ENCODE peak calls at places on chromosomes 12 and 14, in eight cellular contexts. H, E, C, P, U, R, V and B are unnamed samples.

GRCh38 chr12:25781223-25781622 is 177.3 kb upstream of the RASSF8 start:
- DNase-seq in H (no peak), E (no peak), C (no peak), P (no peak), U (no peak), R (no peak), V (no peak), B (no peak)

GRCh38 chr12:69502342-69503081 is 32.3 kb downstream of the FRS2 start:
- DNase-seq in H (no peak), E (no peak), C (no peak), P (peak), U (peak), R (no peak), V (no peak), B (no peak)

GRCh38 chr12:65881965-65882413 is 57.7 kb downstream of the HMGA2 start:
- DNase-seq in H (peak), E (no peak), C (peak), P (peak), U (peak), R (peak), V (no peak), B (no peak)

GRCh38 chr12:109571773-109572505 is 1.4 kb downstream of the MMAB start:
- DNase-seq in H (no peak), E (no peak), C (no peak), P (no peak), U (no peak), R (no peak), V (no peak), B (no peak)

GRCh38 chr14:85366226-85366625 is 163.7 kb upstream of the FLRT2 start:
- DNase-seq in H (no peak), E (no peak), C (no peak), P (no peak), U (no peak), R (no peak), V (no peak), B (no peak)

GRCh38 chr14:65360144-65360784 is 52.3 kb upstream of the FUT8 start:
- DNase-seq in H (no peak), E (no peak), C (no peak), P (no peak), U (no peak), R (no peak), V (no peak), B (no peak)

GRCh38 chr12:99609455-99610181 is 37.9 kb upstream of the GARIN6 start:
- DNase-seq in H (no peak), E (no peak), C (no peak), P (no peak), U (no peak), R (no peak), V (no peak), B (no peak)

GRCh38 chr12:4252595-4252994 is 21.0 kb upstream of the CCND2 start:
- DNase-seq in H (no peak), E (no peak), C (no peak), P (no peak), U (no peak), R (no peak), V (no peak), B (no peak)

GRCh38 chr12:47343684-47344567 is 264.2 kb upstream of the AMIGO2 start:
- DNase-seq in H (no peak), E (no peak), C (no peak), P (no peak), U (peak), R (no peak), V (no peak), B (no peak)

GRCh38 chr14:68651075-68651474 is 141.8 kb downstream of the ZFP36L1 start:
- DNase-seq in H (no peak), E (no peak), C (no peak), P (no peak), U (no peak), R (no peak), V (no peak), B (no peak)

GRCh38 chr14:101762530-101763101 is 1.1 kb downstream of the PPP2R5C start:
- DNase-seq in H (no peak), E (peak), C (no peak), P (no peak), U (no peak), R (no peak), V (no peak), B (no peak)

GRCh38 chr12:6020930-6021329 is 75.9 kb upstream of the ANO2 start:
- DNase-seq in H (no peak), E (no peak), C (no peak), P (no peak), U (no peak), R (no peak), V (no peak), B (no peak)

GRCh38 chr14:68549966-68550705 is 242.7 kb downstream of the ZFP36L1 start:
- DNase-seq in H (no peak), E (no peak), C (no peak), P (peak), U (peak), R (no peak), V (no peak), B (no peak)

GRCh38 chr14:95290769-95291440 is 28.8 kb downstream of the CLMN start:
- DNase-seq in H (no peak), E (no peak), C (no peak), P (no peak), U (no peak), R (peak), V (peak), B (no peak)

GRCh38 chr12:5521456-5522325 is 89.8 kb downstream of the NTF3 start:
- DNase-seq in H (no peak), E (no peak), C (no peak), P (no peak), U (no peak), R (no peak), V (no peak), B (no peak)

GRCh38 chr12:6047249-6048227 is 76.9 kb downstream of the VWF start:
- DNase-seq in H (no peak), E (no peak), C (no peak), P (peak), U (peak), R (no peak), V (no peak), B (no peak)

GRCh38 chr12:46506961-46507360 is 134.4 kb upstream of the SLC38A2 start:
- DNase-seq in H (no peak), E (no peak), C (no peak), P (no peak), U (no peak), R (no peak), V (no peak), B (no peak)

GRCh38 chr12:124861492-124861891 is 2.2 kb downstream of the SCARB1 start:
- DNase-seq in H (no peak), E (no peak), C (no peak), P (peak), U (peak), R (no peak), V (no peak), B (no peak)

GRCh38 chr12:114320910-114321309 is 85.0 kb downstream of the TBX5 start:
- DNase-seq in H (no peak), E (no peak), C (no peak), P (no peak), U (no peak), R (no peak), V (no peak), B (no peak)

GRCh38 chr12:110071967-110072366 is 23.6 kb upstream of the C12orf76 start:
- DNase-seq in H (no peak), E (no peak), C (no peak), P (no peak), U (no peak), R (no peak), V (no peak), B (no peak)

GRCh38 chr12:14828896-14829295 is 14.4 kb downstream of the ART4 start:
- DNase-seq in H (no peak), E (no peak), C (no peak), P (no peak), U (peak), R (peak), V (no peak), B (no peak)

GRCh38 chr12:25034676-25035075 is 85.8 kb upstream of the BCAT1 start:
- DNase-seq in H (no peak), E (no peak), C (no peak), P (no peak), U (no peak), R (no peak), V (no peak), B (no peak)

GRCh38 chr14:31582286-31582691 is 21.1 kb downstream of the NUBPL start:
- DNase-seq in H (no peak), E (no peak), C (no peak), P (peak), U (peak), R (no peak), V (no peak), B (no peak)

GRCh38 chr14:73259837-73260236 is 22.5 kb downstream of the PAPLN start:
- DNase-seq in H (no peak), E (no peak), C (no peak), P (no peak), U (no peak), R (no peak), V (no peak), B (no peak)

GRCh38 chr12:125331342-125332052 is 266.3 kb downstream of the AACS start:
- DNase-seq in H (no peak), E (no peak), C (no peak), P (peak), U (no peak), R (peak), V (no peak), B (no peak)

GRCh38 chr12:79409562-79409961 is 281.2 kb downstream of the PAWR start:
- DNase-seq in H (no peak), E (no peak), C (no peak), P (peak), U (peak), R (no peak), V (no peak), B (no peak)

GRCh38 chr14:26427059-26427458 is 170.8 kb downstream of the NOVA1 start:
- DNase-seq in H (no peak), E (no peak), C (no peak), P (peak), U (peak), R (no peak), V (no peak), B (no peak)

GRCh38 chr12:122368361-122369073 is 54.0 kb downstream of the CLIP1 start:
- DNase-seq in H (no peak), E (no peak), C (no peak), P (peak), U (peak), R (no peak), V (no peak), B (no peak)

GRCh38 chr14:102694530-102695171 is 82.6 kb upstream of the TRAF3 start:
- DNase-seq in H (no peak), E (peak), C (peak), P (peak), U (peak), R (peak), V (peak), B (peak)

GRCh38 chr12:126295652-126296051 is 1230.4 kb downstream of the AACS start:
- DNase-seq in H (no peak), E (no peak), C (no peak), P (no peak), U (no peak), R (no peak), V (no peak), B (no peak)

GRCh38 chr14:60648169-60648933 is 926 bp downstream of the SIX1 start:
- DNase-seq in H (no peak), E (no peak), C (peak), P (peak), U (peak), R (peak), V (peak), B (no peak)

GRCh38 chr12:55738113-55739024 is 4.6 kb upstream of the GDF11 start:
- DNase-seq in H (peak), E (peak), C (peak), P (peak), U (peak), R (peak), V (peak), B (no peak)

GRCh38 chr14:75295491-75296338 is 17.1 kb downstream of the FOS start:
- DNase-seq in H (peak), E (no peak), C (peak), P (peak), U (peak), R (peak), V (peak), B (peak)

GRCh38 chr14:79363291-79363690 is 848.0 kb downstream of the DIO2 start:
- DNase-seq in H (no peak), E (no peak), C (no peak), P (no peak), U (no peak), R (no peak), V (no peak), B (no peak)
- TF ChIP-seq CTCF in H (no peak), E (no peak), C (no peak), P (no peak), U (no peak), R (no peak), V (no peak), B (no peak)

DNA sequence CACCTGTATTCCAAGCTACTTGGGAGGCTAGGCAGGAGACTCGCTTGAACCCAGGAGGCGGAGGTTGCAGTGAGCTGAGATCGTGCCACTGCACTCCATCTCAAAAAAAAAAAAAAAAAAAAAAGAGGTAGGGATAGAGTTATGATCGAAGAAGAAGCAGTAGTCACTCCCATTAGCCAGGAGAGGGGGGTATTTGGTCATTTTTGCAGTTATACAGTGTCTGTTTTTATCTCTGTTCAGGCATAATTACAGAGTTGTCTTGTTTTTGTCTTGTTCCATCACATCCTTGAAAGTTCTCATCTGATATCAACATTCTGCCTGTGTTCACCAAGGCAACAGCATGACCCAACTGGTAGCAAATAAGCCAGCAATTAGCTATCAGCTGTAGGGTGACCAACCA is 98.5 kb upstream of the TMPO start:
- DNase-seq in H (no peak), E (no peak), C (no peak), P (peak), U (peak), R (no peak), V (peak), B (no peak)
- TF ChIP-seq CTCF in H (no peak), E (peak), C (peak), P (peak), U (peak), R (no peak), V (no peak), B (no peak)

DNA sequence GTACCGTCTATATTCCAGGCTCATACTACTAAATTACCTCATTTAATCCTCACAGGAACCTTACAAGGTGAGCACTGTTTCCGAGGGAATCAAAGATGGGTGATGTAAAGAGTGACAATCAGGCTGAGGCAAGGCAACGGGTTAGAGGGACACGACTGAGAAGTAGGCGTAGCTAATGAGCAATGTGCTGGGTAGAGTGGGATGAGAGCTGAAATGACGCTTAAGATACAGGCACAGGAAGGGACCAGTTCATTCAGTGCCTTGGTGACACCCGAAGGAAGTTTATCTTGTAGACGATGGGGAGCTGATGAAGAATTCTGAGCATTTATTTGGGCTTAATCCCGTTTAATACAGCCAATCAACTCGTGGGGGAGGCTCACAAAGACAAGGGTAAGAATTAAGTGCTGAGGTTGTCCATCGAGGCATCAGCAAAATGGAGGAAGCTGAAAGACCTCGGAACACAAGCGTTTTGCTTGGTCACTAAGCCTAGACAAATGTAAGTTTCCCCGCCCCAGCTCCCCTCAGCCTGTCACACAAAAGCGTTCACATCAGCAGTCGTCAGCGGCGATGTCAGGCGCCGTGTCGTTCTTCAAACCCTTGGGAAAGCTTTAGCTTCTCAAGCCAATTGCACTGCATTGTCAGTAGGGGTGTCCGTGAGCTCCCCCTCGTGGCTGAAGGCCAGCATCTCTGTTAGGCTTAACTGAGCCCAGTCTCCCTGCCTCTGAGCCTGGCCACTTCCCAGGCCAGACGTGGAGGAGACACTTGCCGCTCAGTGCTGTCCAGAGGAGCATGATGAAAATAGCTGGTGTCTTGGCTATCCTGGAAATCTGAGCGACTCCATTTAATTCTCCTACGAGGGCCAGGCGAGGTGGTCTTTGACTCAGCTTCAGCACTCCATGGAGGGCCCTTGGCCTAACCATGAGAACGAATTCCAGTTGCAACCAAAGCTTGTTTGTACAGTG is 288.5 kb upstream of the G2E3 start:
- DNase-seq in H (peak), E (peak), C (peak), P (peak), U (peak), R (peak), V (peak), B (peak)
- TF ChIP-seq CTCF in H (peak), E (peak), C (peak), P (peak), U (peak), R (peak), V (peak), B (no peak)

GRCh38 chr14:90060312-90060964 is 1.4 kb upstream of the KCNK13 start:
- DNase-seq in H (no peak), E (peak), C (peak), P (peak), U (peak), R (peak), V (peak), B (no peak)
- TF ChIP-seq CTCF in H (peak), E (peak), C (peak), P (peak), U (peak), R (peak), V (peak), B (no peak)

GRCh38 chr12:71942259-71942658 is 3.6 kb downstream of the TPH2 start:
- DNase-seq in H (no peak), E (no peak), C (no peak), P (no peak), U (no peak), R (no peak), V (no peak), B (no peak)

GRCh38 chr12:71941174-71941573 is 2.5 kb downstream of the TPH2 start:
- DNase-seq in H (no peak), E (no peak), C (no peak), P (no peak), U (no peak), R (no peak), V (no peak), B (no peak)

GRCh38 chr12:71935594-71935993 is 3.1 kb upstream of the TPH2 start:
- DNase-seq in H (no peak), E (no peak), C (no peak), P (no peak), U (no peak), R (peak), V (no peak), B (no peak)

GRCh38 chr12:71938728-71939385 is at the start of gene TPH2:
- DNase-seq in H (no peak), E (peak), C (peak), P (peak), U (peak), R (peak), V (peak), B (no peak)
- TF ChIP-seq CTCF in H (no peak), E (peak), C (peak), P (peak), U (peak), R (peak), V (peak), B (no peak)

GRCh38 chr14:57957441-57957840 is 91.5 kb upstream of the SLC35F4 start:
- DNase-seq in H (no peak), E (no peak), C (no peak), P (no peak), U (peak), R (no peak), V (no peak), B (no peak)

GRCh38 chr14:57963071-57963470 is 97.2 kb upstream of the SLC35F4 start:
- DNase-seq in H (no peak), E (peak), C (no peak), P (no peak), U (no peak), R (no peak), V (no peak), B (no peak)

GRCh38 chr14:57960946-57961792 is 95.3 kb upstream of the SLC35F4 start:
- DNase-seq in H (no peak), E (no peak), C (no peak), P (no peak), U (no peak), R (no peak), V (no peak), B (no peak)

GRCh38 chr14:57961793-57962075 is 95.8 kb upstream of the SLC35F4 start:
- DNase-seq in H (no peak), E (no peak), C (no peak), P (no peak), U (no peak), R (no peak), V (no peak), B (no peak)

GRCh38 chr14:57962293-57962996 is 96.6 kb upstream of the SLC35F4 start:
- DNase-seq in H (no peak), E (no peak), C (peak), P (no peak), U (no peak), R (no peak), V (no peak), B (no peak)
- TF ChIP-seq CTCF in H (no peak), E (peak), C (no peak), P (no peak), U (no peak), R (no peak), V (no peak), B (no peak)